ENCODE peak calls at places on chromosomes 2 and 18, in six cellular contexts. One of them, this sample, is unnamed.
A peak's percentile ranks its signal among the peaks of the same experiment; 100 is the strongest.

GRCh38 chr18:76620326-76620813 is 125.3 kb upstream of the ZNF516 start:
- DNase-seq in H1: no peak
- DNase-seq in heart left ventricle: peak; percentile 60
- DNase-seq in right lobe of liver: no peak
- DNase-seq in T-helper 2 cell treated with Interferon-gamma antibody and Interleukin-4, amounts not matched to agents 5 μg/mL and 100 μg/mL, for 36 hours: peak; percentile 6
- DNase-seq in NCI-H1105 treated with DMSO at 0.1 percent for 48 hours: peak; percentile 59
- DNase-seq in this sample: peak; percentile 94

GRCh38 chr2:120606931-120607330 is 128.7 kb upstream of the GLI2 start:
- DNase-seq in T-helper 2 cell treated with Interferon-gamma antibody and Interleukin-4, amounts not matched to agents 5 μg/mL and 100 μg/mL, for 36 hours: no peak
- DNase-seq in NCI-H1105 treated with DMSO at 0.1 percent for 48 hours: no peak
- DNase-seq in heart left ventricle: no peak
- DNase-seq in H1: no peak
- DNase-seq in right lobe of liver: no peak
- DNase-seq in this sample: no peak

GRCh38 chr2:241064008-241064801 is 37.9 kb downstream of the MTERF4 start:
- DNase-seq in H1: peak; percentile 80
- DNase-seq in T-helper 2 cell treated with Interferon-gamma antibody and Interleukin-4, amounts not matched to agents 5 μg/mL and 100 μg/mL, for 36 hours: peak; percentile 12
- DNase-seq in right lobe of liver: peak; percentile 54
- DNase-seq in NCI-H1105 treated with DMSO at 0.1 percent for 48 hours: peak; percentile 52
- DNase-seq in heart left ventricle: no peak
- DNase-seq in this sample: peak; percentile 79

GRCh38 chr2:23411752-23412431 is 26.9 kb downstream of the KLHL29 start:
- DNase-seq in right lobe of liver: peak; percentile 10
- DNase-seq in NCI-H1105 treated with DMSO at 0.1 percent for 48 hours: no peak
- DNase-seq in T-helper 2 cell treated with Interferon-gamma antibody and Interleukin-4, amounts not matched to agents 5 μg/mL and 100 μg/mL, for 36 hours: no peak
- DNase-seq in H1: no peak
- DNase-seq in heart left ventricle: no peak
- DNase-seq in this sample: no peak

GRCh38 chr18:51653507-51654213 is 456.2 kb upstream of the MEX3C start:
- DNase-seq in right lobe of liver: no peak
- DNase-seq in H1: no peak
- DNase-seq in heart left ventricle: no peak
- DNase-seq in T-helper 2 cell treated with Interferon-gamma antibody and Interleukin-4, amounts not matched to agents 5 μg/mL and 100 μg/mL, for 36 hours: no peak
- DNase-seq in NCI-H1105 treated with DMSO at 0.1 percent for 48 hours: no peak
- DNase-seq in this sample: no peak

GRCh38 chr2:234848578-234848977 is 103.2 kb upstream of the SH3BP4 start:
- DNase-seq in T-helper 2 cell treated with Interferon-gamma antibody and Interleukin-4, amounts not matched to agents 5 μg/mL and 100 μg/mL, for 36 hours: no peak
- DNase-seq in heart left ventricle: no peak
- DNase-seq in NCI-H1105 treated with DMSO at 0.1 percent for 48 hours: no peak
- DNase-seq in right lobe of liver: no peak
- DNase-seq in H1: no peak
- DNase-seq in this sample: no peak

GRCh38 chr2:13114391-13114790 is 397.7 kb downstream of the TRIB2 start:
- DNase-seq in right lobe of liver: peak; percentile 54
- DNase-seq in heart left ventricle: no peak
- DNase-seq in NCI-H1105 treated with DMSO at 0.1 percent for 48 hours: no peak
- DNase-seq in H1: no peak
- DNase-seq in T-helper 2 cell treated with Interferon-gamma antibody and Interleukin-4, amounts not matched to agents 5 μg/mL and 100 μg/mL, for 36 hours: no peak
- DNase-seq in this sample: no peak

GRCh38 chr2:29080886-29081743 is 6.8 kb upstream of the PCARE start:
- DNase-seq in NCI-H1105 treated with DMSO at 0.1 percent for 48 hours: no peak
- DNase-seq in H1: peak; percentile 4
- DNase-seq in T-helper 2 cell treated with Interferon-gamma antibody and Interleukin-4, amounts not matched to agents 5 μg/mL and 100 μg/mL, for 36 hours: no peak
- DNase-seq in heart left ventricle: no peak
- DNase-seq in right lobe of liver: no peak
- DNase-seq in this sample: no peak

GRCh38 chr2:231861538-231861937 is 64.7 kb downstream of the NPPC start:
- DNase-seq in heart left ventricle: no peak
- DNase-seq in H1: no peak
- DNase-seq in T-helper 2 cell treated with Interferon-gamma antibody and Interleukin-4, amounts not matched to agents 5 μg/mL and 100 μg/mL, for 36 hours: no peak
- DNase-seq in NCI-H1105 treated with DMSO at 0.1 percent for 48 hours: no peak
- DNase-seq in right lobe of liver: no peak
- DNase-seq in this sample: no peak

GRCh38 chr2:151063271-151063670 is 198.4 kb downstream of the RBM43 start:
- DNase-seq in T-helper 2 cell treated with Interferon-gamma antibody and Interleukin-4, amounts not matched to agents 5 μg/mL and 100 μg/mL, for 36 hours: no peak
- DNase-seq in NCI-H1105 treated with DMSO at 0.1 percent for 48 hours: peak; percentile 92
- DNase-seq in H1: no peak
- DNase-seq in right lobe of liver: no peak
- DNase-seq in heart left ventricle: no peak
- DNase-seq in this sample: no peak

GRCh38 chr2:20192781-20193180 is 32.1 kb downstream of the SDC1 start:
- DNase-seq in NCI-H1105 treated with DMSO at 0.1 percent for 48 hours: no peak
- DNase-seq in heart left ventricle: no peak
- DNase-seq in right lobe of liver: peak; percentile 74
- DNase-seq in T-helper 2 cell treated with Interferon-gamma antibody and Interleukin-4, amounts not matched to agents 5 μg/mL and 100 μg/mL, for 36 hours: no peak
- DNase-seq in H1: no peak
- DNase-seq in this sample: no peak

GRCh38 chr2:108583903-108584520 is 49.7 kb downstream of the LIMS1 start:
- DNase-seq in heart left ventricle: peak; percentile 72
- DNase-seq in T-helper 2 cell treated with Interferon-gamma antibody and Interleukin-4, amounts not matched to agents 5 μg/mL and 100 μg/mL, for 36 hours: peak; percentile 36
- DNase-seq in NCI-H1105 treated with DMSO at 0.1 percent for 48 hours: peak; percentile 46
- DNase-seq in right lobe of liver: peak; percentile 64
- DNase-seq in H1: no peak
- DNase-seq in this sample: peak; percentile 86

GRCh38 chr2:27431395-27431794 is 3.0 kb downstream of the NRBP1 start:
- DNase-seq in H1: no peak
- DNase-seq in right lobe of liver: no peak
- DNase-seq in heart left ventricle: no peak
- DNase-seq in NCI-H1105 treated with DMSO at 0.1 percent for 48 hours: no peak
- DNase-seq in T-helper 2 cell treated with Interferon-gamma antibody and Interleukin-4, amounts not matched to agents 5 μg/mL and 100 μg/mL, for 36 hours: peak; percentile 27
- DNase-seq in this sample: no peak

This sample was measured in NCI-H510A treated with DMSO at 0.1 percent for 48 hours.